ENCODE peak calls at places on chromosomes 13 and 19, in ten cellular contexts. M is bronchial epithelial cell, D is IMR-90, Q is cardiac fibroblast, N is left ventricle myocardium inferior, O is sigmoid colon, H is lower leg skin, B is HL-60, X is prostate gland, F is tibial nerve. V is an unnamed sample.

GRCh38 chr13:98216135-98216565 is 39.1 kb upstream of the RNF113B start:
- DNase-seq in M (peak), D (peak), F (no peak), B (no peak), H (no peak), N (peak), Q (peak), O (no peak), X (no peak), V (peak)

GRCh38 chr19:55600336-55601028 is 394 bp downstream of the ZNF524 start:
- DNase-seq in F (no peak), Q (no peak), X (no peak), N (peak), M (no peak), H (peak), B (no peak), O (peak), D (peak), V (no peak)

GRCh38 chr13:94776300-94776699 is 64.0 kb upstream of the SOX21 start:
- DNase-seq in B (no peak), H (no peak), F (no peak), M (no peak), D (no peak), Q (no peak), X (no peak), N (no peak), O (no peak), V (no peak)

GRCh38 chr13:27631156-27631555 is 9.5 kb downstream of the POLR1D start:
- DNase-seq in X (no peak), M (peak), N (no peak), O (no peak), H (no peak), D (no peak), Q (no peak), F (no peak), B (no peak), V (no peak)

GRCh38 chr13:39665763-39666162 is 10.3 kb downstream of the COG6 start:
- DNase-seq in F (no peak), M (no peak), Q (no peak), N (no peak), H (no peak), O (no peak), B (no peak), X (no peak), D (no peak), V (no peak)

GRCh38 chr19:40542197-40542859 is 34.3 kb upstream of the SHKBP1 start:
- DNase-seq in O (peak), B (no peak), D (peak), M (no peak), Q (peak), N (peak), F (no peak), H (no peak), X (no peak), V (peak)

GRCh38 chr13:111393221-111393790 is 72.9 kb downstream of the TEX29 start:
- DNase-seq in M (no peak), Q (no peak), X (no peak), O (no peak), N (no peak), D (no peak), H (peak), F (no peak), B (no peak), V (no peak)

GRCh38 chr13:38262211-38262610 is 87.4 kb upstream of the UFM1 start:
- DNase-seq in D (no peak), B (no peak), H (no peak), M (no peak), F (no peak), X (no peak), Q (peak), O (no peak), N (no peak), V (peak)

GRCh38 chr13:44272692-44273091 is 100.9 kb upstream of the SERP2 start:
- DNase-seq in Q (peak), F (no peak), M (no peak), D (peak), N (no peak), O (no peak), H (peak), X (no peak), B (no peak), V (peak)

GRCh38 chr19:47860602-47861297 is 1.7 kb downstream of the TPRX2 start:
- DNase-seq in O (no peak), H (no peak), N (no peak), D (no peak), F (no peak), B (no peak), X (no peak), M (no peak), Q (no peak), V (no peak)

GRCh38 chr13:37109080-37109678 is 3.7 kb upstream of the CSNK1A1L start:
- DNase-seq in F (no peak), N (no peak), D (peak), Q (peak), B (no peak), M (peak), H (no peak), O (no peak), X (no peak), V (peak)

DNA sequence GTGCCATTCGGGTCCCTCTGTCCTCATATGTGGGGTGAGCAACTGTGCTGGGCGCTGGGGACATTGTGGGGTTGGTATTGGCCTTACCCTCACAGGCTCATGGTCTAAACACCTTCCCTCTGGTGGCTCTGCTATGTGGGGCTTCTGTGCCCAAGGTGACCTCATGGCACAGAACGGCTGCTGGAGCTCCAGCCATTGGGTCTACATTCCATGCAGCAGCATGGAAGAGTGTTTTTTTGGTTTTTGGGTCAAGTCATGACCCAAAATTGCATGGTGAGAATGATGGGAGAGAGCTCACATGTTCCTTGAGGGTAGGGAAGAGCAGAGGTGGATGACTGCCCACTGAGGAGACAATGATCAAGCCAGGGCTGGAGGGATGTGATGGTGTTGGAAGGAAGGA is 17.2 kb downstream of the PGLS start:
- DNase-seq in D (no peak), B (no peak), N (no peak), Q (no peak), F (no peak), O (no peak), M (no peak), H (no peak), X (no peak), V (no peak)
- H3K4me3 ChIP-seq in D (no peak), B (no peak), N (no peak), Q (no peak), F (no peak), O (no peak), M (no peak), H (no peak), X (no peak), V (no peak)

DNA sequence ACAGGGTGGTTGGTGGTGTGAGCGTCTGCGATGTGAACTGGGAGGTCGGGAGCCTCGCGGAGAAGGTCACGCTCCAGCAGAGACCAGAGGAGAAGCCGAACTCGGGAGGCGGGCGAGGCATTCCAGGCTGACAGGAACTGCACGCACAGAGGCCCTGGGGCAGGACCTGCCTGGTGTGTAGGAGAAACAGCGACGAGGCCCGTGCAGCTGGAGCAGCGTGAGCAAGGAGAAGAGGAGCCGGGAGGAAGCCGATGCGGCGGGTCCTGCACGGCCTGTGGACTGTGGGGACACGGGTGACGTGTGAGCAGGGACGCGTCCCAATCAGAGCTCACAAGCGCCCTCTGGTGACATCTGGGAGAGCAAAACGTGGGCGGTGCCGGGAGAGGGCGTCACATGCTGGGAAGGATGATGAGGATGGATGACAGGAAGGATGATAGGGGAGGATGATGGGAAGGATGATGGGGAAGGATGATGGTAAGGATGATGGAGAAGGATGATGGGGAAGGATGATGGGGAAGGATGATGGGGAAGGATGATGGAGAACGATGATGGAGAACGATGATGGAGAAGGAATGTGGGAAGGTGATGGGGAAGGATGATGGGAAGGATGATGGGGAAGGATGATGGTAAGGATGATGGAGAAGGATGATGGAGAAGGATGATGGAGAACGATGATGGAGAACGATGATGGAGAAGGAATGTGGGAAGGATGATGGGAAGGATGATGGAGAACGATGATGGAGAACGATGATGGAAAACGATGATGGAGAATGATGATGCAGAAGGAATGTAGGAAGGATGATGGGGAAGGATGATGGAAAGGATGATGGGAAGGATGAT is 16.1 kb upstream of the MADCAM1 start:
- DNase-seq in N (peak), X (peak), D (no peak), Q (peak), M (no peak), O (peak), F (peak), H (peak), B (peak), V (peak)
- TF ChIP-seq CTCF in N (peak), X (peak), D (peak), Q (peak), M (peak), O (peak), F (peak), H (no peak), B (no peak), V (peak)

GRCh38 chr19:18437481-18438330 is at the start of gene ISYNA1:
- DNase-seq in Q (peak), B (no peak), X (peak), N (peak), O (no peak), H (peak), M (no peak), D (peak), F (no peak), V (peak)
- H3K4me3 ChIP-seq in Q (peak), B (peak), X (peak), N (peak), O (peak), H (peak), M (peak), D (peak), F (peak), V (peak)

GRCh38 chr19:49635530-49636229 is 4.3 kb downstream of the RRAS start:
- DNase-seq in M (no peak), Q (no peak), F (no peak), X (no peak), H (no peak), O (no peak), N (no peak), B (no peak), D (peak), V (peak)
- TF ChIP-seq CTCF in M (no peak), Q (no peak), F (no peak), X (no peak), H (no peak), O (no peak), N (no peak), B (no peak), D (peak), V (peak)

DNA sequence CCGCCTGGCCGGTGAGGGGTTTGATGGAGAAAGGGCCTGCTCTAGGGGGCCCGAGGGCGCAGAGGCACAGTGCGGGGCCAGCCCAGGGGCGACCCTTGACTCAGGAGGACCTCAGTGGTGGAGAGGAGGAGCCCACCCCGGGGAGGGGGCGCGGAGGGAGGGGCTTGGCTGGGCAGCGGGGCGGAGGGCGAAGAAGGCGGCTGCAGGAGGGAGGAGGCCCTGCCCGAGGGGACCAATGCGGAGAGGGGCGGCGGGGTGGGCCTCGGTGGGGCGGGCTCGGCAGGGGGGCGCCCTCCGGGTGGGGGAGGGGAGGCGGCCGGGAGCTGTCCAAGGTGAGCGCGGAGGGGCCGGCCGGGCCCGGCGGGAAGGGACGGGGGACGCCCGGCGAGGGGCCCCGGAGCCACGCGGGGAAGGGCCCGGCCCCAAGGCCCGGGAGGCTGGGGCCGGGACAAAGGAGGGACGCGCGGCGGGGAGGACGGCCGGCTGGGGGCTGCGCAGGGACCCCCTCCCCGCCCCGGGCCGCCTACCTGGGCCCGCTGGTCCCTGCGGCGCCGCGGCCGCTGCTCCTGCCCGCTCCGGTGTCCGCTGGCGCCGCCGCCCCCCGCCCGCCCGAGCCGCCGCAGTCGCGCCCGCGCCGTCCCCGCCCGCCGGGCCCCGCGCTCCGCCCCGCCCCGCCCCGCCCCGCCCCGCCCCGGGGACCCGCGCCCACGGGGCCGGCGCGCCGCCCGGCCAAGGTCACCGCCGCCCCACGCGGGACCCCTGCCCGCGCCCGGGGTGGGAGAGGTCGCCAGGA is at the start of gene DIRAS1:
- DNase-seq in F (no peak), H (no peak), M (no peak), X (no peak), B (no peak), D (no peak), O (peak), Q (no peak), N (no peak), V (no peak)
- H3K4me3 ChIP-seq in F (no peak), H (peak), M (no peak), X (peak), B (peak), D (peak), O (peak), Q (no peak), N (peak), V (peak)

GRCh38 chr19:6738726-6739389 is 622 bp upstream of the TRIP10 start:
- DNase-seq in Q (peak), B (no peak), H (peak), X (peak), N (peak), F (no peak), D (peak), O (peak), M (no peak), V (no peak)
- TF ChIP-seq CTCF in Q (no peak), B (no peak), H (no peak), X (no peak), N (no peak), F (no peak), D (no peak), O (no peak), M (no peak), V (no peak)

GRCh38 chr19:10478476-10478875 is 24.7 kb downstream of the KEAP1 start:
- DNase-seq in H (no peak), F (no peak), X (no peak), D (peak), M (no peak), O (no peak), N (no peak), B (no peak), Q (no peak), V (no peak)
- H3K4me3 ChIP-seq in H (no peak), F (no peak), X (peak), D (peak), M (no peak), O (peak), N (peak), B (no peak), Q (no peak), V (no peak)

GRCh38 chr19:19223060-19223459 is 11.3 kb downstream of the NCAN start:
- DNase-seq in H (no peak), M (no peak), O (no peak), X (no peak), F (no peak), B (no peak), D (no peak), N (no peak), Q (no peak), V (no peak)

GRCh38 chr19:19224150-19224851 is 12.5 kb downstream of the NCAN start:
- DNase-seq in O (no peak), X (no peak), N (no peak), Q (no peak), B (no peak), F (no peak), M (no peak), H (no peak), D (no peak), V (no peak)

GRCh38 chr19:19226204-19226603 is 14.4 kb downstream of the NCAN start:
- DNase-seq in Q (no peak), F (no peak), D (no peak), H (no peak), M (no peak), X (no peak), O (no peak), N (no peak), B (no peak), V (no peak)

GRCh38 chr19:19224852-19225494 is 13.2 kb downstream of the NCAN start:
- DNase-seq in X (peak), N (peak), Q (peak), M (peak), O (no peak), B (peak), H (peak), D (peak), F (no peak), V (peak)

DNA sequence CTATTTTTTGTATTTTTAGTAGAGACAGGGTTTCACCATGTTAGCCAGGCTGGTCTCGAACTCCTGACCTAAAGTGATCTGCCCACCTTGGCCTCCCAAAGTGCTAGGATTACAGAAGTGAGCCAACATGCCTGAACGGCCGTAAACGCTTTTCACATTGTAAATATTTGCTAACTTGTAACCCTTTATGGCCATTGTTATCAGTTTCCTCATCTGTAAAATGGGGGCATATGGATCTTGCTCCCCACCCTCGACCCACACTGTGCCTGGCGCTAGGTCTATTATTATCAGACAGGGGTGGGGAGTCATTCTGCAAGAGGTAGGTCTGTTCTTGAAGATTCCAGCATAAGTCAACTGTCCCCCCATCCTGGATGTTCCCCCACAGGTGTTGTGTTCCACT is 11.9 kb downstream of the NCAN start:
- DNase-seq in X (no peak), N (no peak), O (no peak), B (no peak), M (no peak), F (no peak), D (no peak), Q (no peak), H (no peak), V (no peak)
- TF ChIP-seq CTCF in X (no peak), N (no peak), O (no peak), B (no peak), M (no peak), F (no peak), D (no peak), Q (no peak), H (no peak), V (no peak)